ENCODE peak calls at places on chromosomes 2 and 18, in eight cellular contexts. P, M, D, K, G, O, V and B are unnamed samples.

GRCh38 chr2:197786010-197786877 is 1.1 kb upstream of the BOLL start:
- DNase-seq in P (peak), M (peak), D (no peak), K (no peak), G (peak), O (peak), V (peak), B (no peak)

GRCh38 chr2:149019768-149020167 is 18.7 kb upstream of the LYPD6B start:
- DNase-seq in P (no peak), M (no peak), D (no peak), K (no peak), G (no peak), O (no peak), V (no peak), B (no peak)

GRCh38 chr2:8369522-8369921 is 312.3 kb upstream of the ID2 start:
- DNase-seq in P (no peak), M (no peak), D (no peak), K (no peak), G (no peak), O (no peak), V (no peak), B (no peak)

GRCh38 chr2:145759228-145759940 is 1239.5 kb upstream of the ZEB2 start:
- DNase-seq in P (peak), M (no peak), D (peak), K (no peak), G (no peak), O (no peak), V (no peak), B (peak)

GRCh38 chr2:40043191-40043590 is 264.1 kb upstream of the THUMPD2 start:
- DNase-seq in P (no peak), M (no peak), D (peak), K (peak), G (no peak), O (no peak), V (no peak), B (peak)

GRCh38 chr18:67359868-67360838 is 156.4 kb downstream of the DSEL start:
- DNase-seq in P (no peak), M (peak), D (peak), K (peak), G (no peak), O (peak), V (peak), B (peak)

GRCh38 chr18:77124452-77124922 is 8.1 kb downstream of the MBP start:
- DNase-seq in P (no peak), M (no peak), D (no peak), K (no peak), G (no peak), O (no peak), V (no peak), B (no peak)

GRCh38 chr2:40914648-40915047 is 462.8 kb upstream of the SLC8A1 start:
- DNase-seq in P (no peak), M (no peak), D (no peak), K (no peak), G (no peak), O (no peak), V (no peak), B (no peak)

GRCh38 chr18:77560334-77560970 is 310.8 kb downstream of the GALR1 start:
- DNase-seq in P (no peak), M (no peak), D (no peak), K (peak), G (no peak), O (no peak), V (no peak), B (peak)

GRCh38 chr18:67199993-67200617 is 316.4 kb downstream of the DSEL start:
- DNase-seq in P (peak), M (no peak), D (peak), K (peak), G (no peak), O (no peak), V (no peak), B (peak)

GRCh38 chr18:31942301-31942998 is 478 bp downstream of the TRAPPC8 start:
- DNase-seq in P (peak), M (peak), D (peak), K (peak), G (peak), O (no peak), V (peak), B (peak)

GRCh38 chr18:31943895-31944816 is 1.2 kb upstream of the TRAPPC8 start:
- DNase-seq in P (no peak), M (no peak), D (no peak), K (no peak), G (no peak), O (no peak), V (no peak), B (no peak)

GRCh38 chr18:31941010-31941809 is 1.7 kb downstream of the TRAPPC8 start:
- DNase-seq in P (no peak), M (no peak), D (no peak), K (peak), G (no peak), O (no peak), V (no peak), B (no peak)

GRCh38 chr18:31946305-31947046 is 3.5 kb upstream of the TRAPPC8 start:
- DNase-seq in P (no peak), M (no peak), D (no peak), K (no peak), G (no peak), O (no peak), V (no peak), B (no peak)

GRCh38 chr18:31942999-31943894 is at the start of gene TRAPPC8:
- DNase-seq in P (peak), M (peak), D (peak), K (peak), G (peak), O (peak), V (peak), B (peak)
- TF ChIP-seq CTCF in P (no peak), M (no peak), D (no peak), K (no peak), G (no peak), O (no peak), V (no peak), B (no peak)

DNA sequence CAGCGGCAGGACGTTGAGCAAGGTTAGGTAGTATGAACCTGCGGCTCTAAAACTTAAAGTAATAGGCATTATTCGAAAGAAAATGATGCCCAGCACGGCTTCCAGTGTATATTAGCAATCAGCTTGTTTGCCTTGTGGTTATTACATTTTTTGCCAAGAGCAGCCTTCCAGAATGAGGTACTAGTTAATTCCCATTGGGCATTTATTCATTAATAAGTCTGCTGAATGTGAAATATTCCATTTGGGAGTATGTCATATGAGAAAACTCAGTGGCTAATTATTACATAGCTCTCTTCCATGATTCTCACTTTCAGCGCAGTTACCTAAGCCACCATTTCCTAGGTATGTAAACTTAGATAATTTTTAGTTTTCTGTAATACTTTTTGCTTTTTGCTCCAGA is 12.9 kb downstream of the CRIM1 start:
- DNase-seq in P (no peak), M (no peak), D (no peak), K (no peak), G (no peak), O (no peak), V (no peak), B (no peak)
- H3K4me3 ChIP-seq in P (no peak), M (no peak), D (no peak), K (no peak), G (no peak), O (peak), V (no peak), B (no peak)

GRCh38 chr2:52810460-52810859 is 957.1 kb upstream of the CHAC2 start:
- DNase-seq in P (peak), M (no peak), D (peak), K (peak), G (no peak), O (no peak), V (peak), B (peak)
- TF ChIP-seq CTCF in P (peak), M (no peak), D (peak), K (no peak), G (no peak), O (no peak), V (peak), B (peak)

DNA sequence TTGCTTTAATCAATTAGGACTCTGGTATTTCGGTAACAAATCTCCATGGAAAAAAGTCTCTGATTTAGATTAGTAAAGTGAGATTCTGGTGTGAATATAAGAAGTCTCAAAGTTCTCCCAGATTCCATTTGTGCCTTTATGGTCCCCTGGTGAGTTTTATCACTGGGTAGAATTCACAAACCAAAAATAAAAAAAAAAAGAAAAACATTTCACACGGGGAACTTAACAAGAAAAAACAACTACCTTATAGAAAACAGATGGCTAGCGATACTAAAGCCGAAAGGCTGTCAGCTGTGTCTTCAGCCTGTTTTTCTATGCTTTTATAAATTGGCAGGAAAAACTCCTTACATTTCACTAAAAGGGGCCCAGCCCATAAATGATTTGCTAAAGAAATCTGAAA is 50.6 kb downstream of the COL5A2 start:
- DNase-seq in P (no peak), M (no peak), D (no peak), K (peak), G (no peak), O (no peak), V (no peak), B (no peak)
- H3K4me3 ChIP-seq in P (no peak), M (no peak), D (no peak), K (no peak), G (no peak), O (no peak), V (no peak), B (no peak)

DNA sequence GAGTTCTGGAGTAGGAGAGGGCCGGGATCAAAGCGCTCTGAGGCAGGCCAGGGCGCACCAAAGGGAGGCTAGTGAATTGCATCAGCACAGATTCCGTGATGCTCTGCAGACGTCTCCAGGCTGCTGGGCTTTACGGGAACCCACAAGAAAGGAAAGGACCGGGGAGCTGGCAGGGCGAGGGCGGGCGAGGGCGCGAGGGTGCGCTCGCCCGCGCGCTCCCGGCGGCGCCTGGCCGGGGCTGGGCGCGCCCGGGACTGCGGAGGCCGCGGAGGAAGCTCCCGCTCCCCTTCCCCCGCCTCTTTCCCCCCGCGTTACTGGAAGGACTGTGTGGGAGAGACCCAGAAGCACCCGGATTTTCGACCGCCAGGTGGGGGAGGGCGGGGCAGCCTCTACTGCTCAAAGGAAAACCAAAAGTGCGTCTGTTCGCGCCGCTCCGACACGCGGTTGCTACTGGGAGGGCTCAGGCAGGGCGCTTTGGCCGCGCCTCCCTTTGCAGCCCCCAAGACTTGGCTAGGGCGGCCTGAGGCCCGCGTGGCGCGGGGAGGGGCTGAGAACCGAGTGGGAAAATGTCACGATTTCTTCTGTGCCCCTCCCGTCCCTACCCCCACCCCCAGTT is 2.3 kb upstream of the FOSL2 start:
- DNase-seq in P (peak), M (peak), D (peak), K (peak), G (peak), O (peak), V (peak), B (peak)
- TF ChIP-seq CTCF in P (no peak), M (no peak), D (no peak), K (peak), G (peak), O (peak), V (peak), B (peak)

DNA sequence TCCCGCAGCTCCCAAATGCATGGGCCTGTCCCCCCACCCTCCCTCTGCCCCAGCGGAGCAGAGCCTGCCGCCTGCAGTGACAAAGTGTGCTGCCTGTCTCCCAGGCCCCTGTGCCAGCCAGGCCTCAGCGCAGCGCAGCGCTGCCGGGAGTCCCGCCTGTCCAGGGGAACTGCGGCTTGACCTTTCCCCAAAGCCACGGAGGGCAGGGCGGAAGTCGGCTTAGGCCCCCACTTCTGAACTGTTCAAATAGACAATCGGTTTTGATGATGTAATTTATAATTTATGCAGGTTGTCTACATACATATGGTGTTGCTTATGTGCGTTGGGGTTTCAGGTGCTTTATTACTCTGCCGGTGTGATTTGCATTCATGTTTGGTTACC is 7.1 kb downstream of the GBX2 start:
- DNase-seq in P (peak), M (no peak), D (no peak), K (no peak), G (no peak), O (no peak), V (no peak), B (no peak)
- H3K4me3 ChIP-seq in P (no peak), M (no peak), D (no peak), K (no peak), G (no peak), O (no peak), V (no peak), B (no peak)

GRCh38 chr2:113240915-113241911 is 37.5 kb downstream of the PAX8 start:
- DNase-seq in P (no peak), M (peak), D (peak), K (peak), G (no peak), O (peak), V (peak), B (peak)

GRCh38 chr2:113237604-113238003 is 41.1 kb downstream of the PAX8 start:
- DNase-seq in P (no peak), M (no peak), D (no peak), K (no peak), G (no peak), O (no peak), V (no peak), B (no peak)

GRCh38 chr2:113236367-113237159 is 42.2 kb downstream of the PAX8 start:
- DNase-seq in P (no peak), M (no peak), D (no peak), K (no peak), G (no peak), O (no peak), V (no peak), B (no peak)

GRCh38 chr2:113242318-113242717 is 36.4 kb downstream of the PAX8 start:
- DNase-seq in P (no peak), M (no peak), D (no peak), K (no peak), G (no peak), O (no peak), V (no peak), B (no peak)

DNA sequence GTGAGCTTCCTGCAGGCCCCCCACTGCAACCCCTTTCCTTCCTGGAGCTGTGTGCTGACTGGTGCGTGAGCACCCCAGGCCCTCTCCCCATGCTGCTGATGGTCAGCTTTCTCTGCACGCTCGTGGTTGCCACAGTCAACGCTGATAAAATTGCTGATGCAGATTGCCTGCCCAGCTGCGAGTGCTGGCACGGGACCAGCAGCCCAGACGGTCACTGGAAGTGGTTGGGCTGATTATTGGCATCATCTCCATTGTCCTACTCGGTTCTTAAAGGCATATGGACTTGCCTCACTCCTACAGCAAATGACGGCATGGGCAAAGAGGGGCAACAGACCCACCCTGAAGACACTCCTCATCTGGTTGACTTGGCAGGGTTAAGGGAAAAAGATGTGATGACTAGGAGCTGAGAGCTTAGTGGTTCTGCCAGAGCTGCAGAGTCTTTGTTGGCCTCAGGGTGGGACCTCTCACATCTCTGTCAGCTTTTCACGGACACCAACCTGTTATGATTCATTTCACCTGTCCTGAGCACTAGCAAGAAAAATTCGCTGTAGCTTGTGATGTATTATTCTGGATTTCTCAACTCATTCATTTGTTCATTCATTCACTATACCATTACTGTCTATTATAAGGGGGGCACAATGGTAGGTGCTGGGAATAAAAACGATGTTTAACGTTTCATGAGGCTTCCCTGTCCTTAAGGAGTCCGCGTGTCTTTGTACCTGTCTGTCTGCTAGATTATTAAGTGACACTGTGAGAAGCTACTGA is 38.4 kb downstream of the PAX8 start:
- DNase-seq in P (no peak), M (peak), D (peak), K (peak), G (peak), O (peak), V (peak), B (peak)
- TF ChIP-seq CTCF in P (no peak), M (no peak), D (no peak), K (no peak), G (no peak), O (no peak), V (no peak), B (peak)

DNA sequence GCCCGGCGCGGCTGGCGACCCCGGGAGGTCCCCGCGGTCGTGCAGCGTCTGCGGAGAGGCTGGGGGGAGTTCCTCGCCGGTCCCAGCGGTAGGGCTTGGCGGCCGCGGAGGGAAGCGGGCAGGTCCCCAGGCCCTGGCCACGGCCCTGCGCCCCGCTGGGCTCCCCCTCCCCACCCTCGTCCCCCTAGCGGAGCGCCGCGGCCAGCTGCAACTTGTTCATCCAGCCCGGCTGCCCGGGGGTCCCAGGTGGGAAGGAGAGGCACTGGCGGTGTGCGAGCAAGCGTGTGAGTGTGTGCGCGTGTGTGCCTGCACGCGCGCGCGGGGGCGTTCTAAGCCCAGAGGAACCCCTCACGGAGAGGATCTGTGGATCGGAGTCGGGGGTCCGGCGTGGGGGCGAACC is 1.3 kb downstream of the PTPRM start:
- DNase-seq in P (peak), M (peak), D (peak), K (peak), G (peak), O (peak), V (peak), B (no peak)
- H3K4me3 ChIP-seq in P (peak), M (peak), D (peak), K (peak), G (peak), O (peak), V (peak), B (peak)

GRCh38 chr2:153584244-153584643 is 105.7 kb upstream of the RPRM start:
- DNase-seq in P (no peak), M (no peak), D (no peak), K (no peak), G (no peak), O (no peak), V (no peak), B (no peak)
- TF ChIP-seq CTCF in P (no peak), M (no peak), D (no peak), K (no peak), G (no peak), O (no peak), V (no peak), B (no peak)

GRCh38 chr2:223722226-223722625 is 115.2 kb downstream of the AP1S3 start:
- DNase-seq in P (no peak), M (no peak), D (no peak), K (no peak), G (no peak), O (no peak), V (no peak), B (no peak)
- H3K4me3 ChIP-seq in P (no peak), M (no peak), D (no peak), K (no peak), G (no peak), O (no peak), V (no peak), B (no peak)